ENCODE peak calls at places on chromosomes 6 and 20, in eight cellular contexts. Z is breast epithelium, Q is PC-3, W is nephron progenitor cell, C is right cardiac atrium, O is T follicular helper cell, V is GM23248, U is stromal cell of bone marrow. R is an unnamed sample.

GRCh38 chr6:68572975-68573374 is 62.1 kb upstream of the ADGRB3 start:
- DNase-seq in Z (no peak), Q (no peak), W (no peak), C (no peak), O (no peak), V (no peak), U (no peak), R (no peak)

GRCh38 chr20:51695574-51696303 is 72.5 kb downstream of the ATP9A start:
- DNase-seq in Z (no peak), Q (peak; percentile 95), W (no peak), C (no peak), O (no peak), V (peak; percentile 82), U (peak; percentile 66), R (peak; percentile 93)

GRCh38 chr6:119172813-119173212 is 94.3 kb upstream of the FAM184A start:
- DNase-seq in Z (no peak), Q (peak; percentile 25), W (no peak), C (no peak), O (no peak), V (peak; percentile 9), U (peak; percentile 30), R (peak; percentile 13)

GRCh38 chr6:110534731-110535164 is 58.3 kb upstream of the SLC22A16 start:
- DNase-seq in Z (no peak), Q (peak; percentile 73), W (no peak), C (peak; percentile 33), O (no peak), V (peak; percentile 95), U (peak; percentile 85), R (peak; percentile 72)

GRCh38 chr20:1924910-1925861 is 30.0 kb downstream of the SIRPA start:
- DNase-seq in Z (no peak), Q (no peak), W (no peak), C (no peak), O (no peak), V (no peak), U (no peak), R (no peak)

GRCh38 chr6:7836371-7837026 is 74.1 kb downstream of the TXNDC5 start:
- DNase-seq in Z (no peak), Q (no peak), W (no peak), C (no peak), O (no peak), V (no peak), U (no peak), R (no peak)

GRCh38 chr6:21423106-21423854 is 170.3 kb upstream of the SOX4 start:
- DNase-seq in Z (no peak), Q (no peak), W (peak; percentile 9), C (no peak), O (no peak), V (no peak), U (no peak), R (no peak)

GRCh38 chr6:155130161-155130853 is 133.5 kb upstream of the CLDN20 start:
- DNase-seq in Z (no peak), Q (peak; percentile 26), W (no peak), C (no peak), O (no peak), V (peak; percentile 32), U (no peak), R (no peak)

GRCh38 chr6:138815797-138816528 is 20.1 kb downstream of the ECT2L start:
- DNase-seq in Z (no peak), Q (peak; percentile 69), W (no peak), C (no peak), O (no peak), V (peak; percentile 81), U (peak; percentile 48), R (peak; percentile 79)

GRCh38 chr20:53399592-53400335 is 193.9 kb downstream of the ZNF217 start:
- DNase-seq in Z (no peak), Q (no peak), W (no peak), C (no peak), O (no peak), V (no peak), U (no peak), R (no peak)

GRCh38 chr20:42432931-42433330 is 756.8 kb downstream of the PTPRT start:
- DNase-seq in Z (no peak), Q (no peak), W (no peak), C (peak; percentile 52), O (no peak), V (no peak), U (no peak), R (no peak)

GRCh38 chr6:151962246-151962846 is 154.9 kb downstream of the ESR1 start:
- DNase-seq in Z (no peak), Q (peak; percentile 42), W (no peak), C (no peak), O (no peak), V (peak; percentile 7), U (peak; percentile 16), R (no peak)

GRCh38 chr6:150065083-150065482 is 3.8 kb downstream of the ULBP3 start:
- DNase-seq in Z (no peak), Q (no peak), W (no peak), C (no peak), O (no peak), V (no peak), U (no peak), R (no peak)

GRCh38 chr6:33112148-33112547 is 36.4 kb downstream of the HLA-DPB1 start:
- DNase-seq in Z (no peak), Q (peak; percentile 51), W (no peak), C (no peak), O (peak; percentile 24), V (peak; percentile 74), U (peak; percentile 53), R (peak; percentile 55)

GRCh38 chr20:38119446-38119845 is 45.6 kb downstream of the TGM2 start:
- DNase-seq in Z (no peak), Q (no peak), W (no peak), C (no peak), O (no peak), V (peak; percentile 50), U (no peak), R (no peak)

GRCh38 chr6:139290787-139291294 is 957 bp downstream of the TXLNB start:
- DNase-seq in Z (no peak), Q (no peak), W (no peak), C (no peak), O (no peak), V (peak; percentile 70), U (no peak), R (peak; percentile 75)

GRCh38 chr20:3705491-3705969 is 6.9 kb downstream of the SIGLEC1 start:
- DNase-seq in Z (no peak), Q (no peak), W (no peak), C (peak; percentile 10), O (no peak), V (no peak), U (no peak), R (no peak)

GRCh38 chr6:132712366-132712765 is 1.5 kb downstream of the VNN1 start:
- DNase-seq in Z (no peak), Q (peak; percentile 84), W (no peak), C (no peak), O (no peak), V (peak; percentile 74), U (no peak), R (peak; percentile 62)

GRCh38 chr6:37493047-37493995 is 6.4 kb downstream of the CCDC167 start:
- DNase-seq in Z (no peak), Q (no peak), W (no peak), C (no peak), O (no peak), V (no peak), U (no peak), R (no peak)

GRCh38 chr6:113011803-113012202 is 664.7 kb downstream of the RFPL4B start:
- DNase-seq in Z (no peak), Q (no peak), W (no peak), C (no peak), O (no peak), V (peak; percentile 49), U (peak; percentile 44), R (peak; percentile 61)

GRCh38 chr6:130020106-130020851 is 1.9 kb downstream of the L3MBTL3 start:
- DNase-seq in Z (peak; percentile 51), Q (no peak), W (peak; percentile 49), C (peak; percentile 34), O (peak; percentile 29), V (peak; percentile 59), U (no peak), R (no peak)

GRCh38 chr6:6969761-6970223 is 138.0 kb upstream of the RREB1 start:
- DNase-seq in Z (no peak), Q (peak; percentile 98), W (no peak), C (no peak), O (no peak), V (no peak), U (no peak), R (no peak)

GRCh38 chr6:158213925-158214674 is 46.0 kb downstream of the GTF2H5 start:
- DNase-seq in Z (no peak), Q (peak; percentile 76), W (peak; percentile 43), C (peak; percentile 53), O (peak; percentile 17), V (peak; percentile 90), U (peak; percentile 75), R (peak; percentile 83)

R was measured in IMR-90.